ENCODE peak calls at places on chromosomes 7 and 10, in five cellular contexts. E is DMS79, A is NCI-H2081, Q is dermis blood vessel endothelial cell, R is NCI-H510A treated with DMSO at 0.1 percent for 48 hours. W is an unnamed sample.

GRCh38 chr10:70560511-70560931 is 42.0 kb downstream of the PRF1 start:
- DNase-seq in A (no peak), R (no peak), Q (no peak), E (no peak), W (no peak)

GRCh38 chr7:65265959-65266519 is 107.6 kb upstream of the ZNF92 start:
- DNase-seq in R (no peak), E (no peak), Q (no peak), A (no peak), W (peak)

GRCh38 chr7:63112764-63113712 is 885.6 kb upstream of the ZNF722 start:
- DNase-seq in A (no peak), R (no peak), Q (no peak), E (no peak), W (no peak)

GRCh38 chr7:24477807-24478655 is 95.2 kb upstream of the PALS2 start:
- DNase-seq in A (peak), R (peak), Q (peak), E (no peak), W (peak)

GRCh38 chr10:34861293-34862004 is 46.4 kb upstream of the PARD3 start:
- DNase-seq in A (peak), E (peak), R (peak), Q (no peak), W (peak)

GRCh38 chr10:18140957-18141888 is 999 bp downstream of the CACNB2 start:
- DNase-seq in R (peak), Q (no peak), A (no peak), E (no peak), W (no peak)

GRCh38 chr10:61438141-61438984 is 14.8 kb downstream of the TMEM26 start:
- DNase-seq in Q (peak), E (no peak), R (no peak), A (no peak), W (no peak)

GRCh38 chr10:117071293-117072050 is 66.5 kb upstream of the SHTN1 start:
- DNase-seq in E (no peak), A (no peak), R (no peak), Q (no peak), W (no peak)

GRCh38 chr7:151857412-151857811 is 19.5 kb downstream of the PRKAG2 start:
- DNase-seq in R (no peak), A (no peak), E (no peak), Q (no peak), W (no peak)

GRCh38 chr7:52925332-52925731 is 110.1 kb upstream of the POM121L12 start:
- DNase-seq in A (no peak), R (no peak), Q (no peak), E (no peak), W (no peak)

GRCh38 chr7:105521027-105521730 is 892 bp downstream of the PUS7 start:
- DNase-seq in E (peak), Q (peak), R (peak), A (peak), W (peak)

GRCh38 chr10:112345743-112346142 is 28.2 kb upstream of the ACSL5 start:
- DNase-seq in A (no peak), Q (no peak), R (no peak), E (no peak), W (no peak)

GRCh38 chr7:35839860-35840854 is 39.3 kb downstream of the SEPTIN7 start:
- DNase-seq in Q (peak), E (no peak), A (no peak), R (no peak), W (no peak)

GRCh38 chr7:81013036-81013435 is 94.2 kb upstream of the SEMA3C start:
- DNase-seq in E (no peak), A (no peak), Q (no peak), R (no peak), W (no peak)

GRCh38 chr7:1940402-1940786 is 270.3 kb downstream of the ELFN1 start:
- DNase-seq in E (no peak), A (no peak), Q (no peak), R (peak), W (no peak)

GRCh38 chr10:110141747-110142625 is 65.4 kb upstream of the MXI1 start:
- DNase-seq in A (no peak), R (no peak), E (no peak), Q (peak), W (no peak)

GRCh38 chr7:157355784-157356511 is 19.1 kb downstream of the DNAJB6 start:
- DNase-seq in R (peak), A (no peak), Q (no peak), E (no peak), W (no peak)

GRCh38 chr10:688287-688620 is 1.2 kb downstream of the DIP2C start:
- DNase-seq in A (no peak), E (no peak), Q (no peak), R (no peak), W (no peak)

GRCh38 chr10:43899224-43899959 is 250.7 kb upstream of the ZNF32 start:
- DNase-seq in R (no peak), A (no peak), E (no peak), Q (peak), W (no peak)

GRCh38 chr7:94562525-94562924 is 52.9 kb downstream of the CASD1 start:
- DNase-seq in A (no peak), Q (peak), R (no peak), E (no peak), W (no peak)

W was measured in NCI-H1105 treated with DMSO at 0.1 percent for 48 hours.